ENCODE peak calls at places on chromosomes 7 and 10, in six cellular contexts. L is HCT116, S is HepG2, K is H1, Q is K562, J is GM12878. Z is an unnamed sample.
A peak's percentile ranks its signal among the peaks of the same experiment; 100 is the strongest.

GRCh38 chr10:75272896-75273295 is 37.1 kb upstream of the COMTD1 start:
- DNase-seq in L (no peak), S (peak; percentile 12), K (no peak), Q (no peak), J (no peak), Z (no peak)

GRCh38 chr10:118590334-118590733 is 5.1 kb downstream of the PRLHR start:
- DNase-seq in L (no peak), S (no peak), K (no peak), Q (no peak), J (no peak), Z (no peak)

GRCh38 chr10:86079088-86079487 is 287.5 kb downstream of the GRID1 start:
- DNase-seq in L (peak; percentile 66), S (no peak), K (peak; percentile 48), Q (peak; percentile 90), J (no peak), Z (peak; percentile 64)

GRCh38 chr10:47164126-47164799 is 135.7 kb upstream of the GDF10 start:
- DNase-seq in L (no peak), S (no peak), K (no peak), Q (no peak), J (no peak), Z (no peak)

GRCh38 chr7:75688200-75689136 is 50.3 kb downstream of the HIP1 start:
- DNase-seq in L (no peak), S (peak; percentile 87), K (no peak), Q (no peak), J (no peak), Z (no peak)

GRCh38 chr7:99000904-99001442 is 122.6 kb downstream of the TRRAP start:
- DNase-seq in L (no peak), S (no peak), K (no peak), Q (no peak), J (no peak), Z (no peak)

GRCh38 chr10:112475565-112476233 is 28.7 kb downstream of the VTI1A start:
- DNase-seq in L (no peak), S (no peak), K (no peak), Q (no peak), J (no peak), Z (no peak)

GRCh38 chr7:128863433-128863989 is 855 bp downstream of the ATP6V1F start:
- DNase-seq in L (peak; percentile 56), S (peak; percentile 65), K (peak; percentile 65), Q (peak; percentile 82), J (no peak), Z (peak; percentile 60)

GRCh38 chr10:85778074-85778473 is 588.5 kb downstream of the GRID1 start:
- DNase-seq in L (no peak), S (no peak), K (no peak), Q (no peak), J (no peak), Z (no peak)

GRCh38 chr7:44244282-44244681 is 43.5 kb downstream of the YKT6 start:
- DNase-seq in L (no peak), S (no peak), K (peak; percentile 66), Q (peak; percentile 73), J (no peak), Z (no peak)

GRCh38 chr7:156071612-156072011 is 259.3 kb upstream of the SHH start:
- DNase-seq in L (no peak), S (no peak), K (no peak), Q (no peak), J (no peak), Z (no peak)

GRCh38 chr10:71850021-71850744 is 868 bp downstream of the PSAP start:
- DNase-seq in L (no peak), S (no peak), K (no peak), Q (no peak), J (no peak), Z (no peak)

GRCh38 chr10:128095753-128096469 is 30.3 kb downstream of the MKI67 start:
- DNase-seq in L (no peak), S (no peak), K (no peak), Q (no peak), J (no peak), Z (no peak)

GRCh38 chr10:65556006-65556405 is 1369.8 kb upstream of the LRRTM3 start:
- DNase-seq in L (no peak), S (no peak), K (no peak), Q (no peak), J (no peak), Z (no peak)

GRCh38 chr7:7720193-7720592 is 1.8 kb upstream of the RPA3 start:
- DNase-seq in L (no peak), S (no peak), K (no peak), Q (no peak), J (no peak), Z (no peak)

GRCh38 chr7:108824840-108825540 is 255.3 kb downstream of the DNAJB9 start:
- DNase-seq in L (peak; percentile 26), S (no peak), K (no peak), Q (no peak), J (no peak), Z (peak; percentile 16)

GRCh38 chr7:46772740-46773139 is 809.2 kb downstream of the TNS3 start:
- DNase-seq in L (no peak), S (no peak), K (no peak), Q (no peak), J (no peak), Z (no peak)

GRCh38 chr7:158820656-158821055 is 8.7 kb downstream of the ESYT2 start:
- DNase-seq in L (no peak), S (no peak), K (peak; percentile 6), Q (no peak), J (no peak), Z (no peak)

GRCh38 chr10:98536551-98536950 is 89.8 kb upstream of the HPS1 start:
- DNase-seq in L (no peak), S (peak; percentile 7), K (no peak), Q (no peak), J (no peak), Z (no peak)

DNA sequence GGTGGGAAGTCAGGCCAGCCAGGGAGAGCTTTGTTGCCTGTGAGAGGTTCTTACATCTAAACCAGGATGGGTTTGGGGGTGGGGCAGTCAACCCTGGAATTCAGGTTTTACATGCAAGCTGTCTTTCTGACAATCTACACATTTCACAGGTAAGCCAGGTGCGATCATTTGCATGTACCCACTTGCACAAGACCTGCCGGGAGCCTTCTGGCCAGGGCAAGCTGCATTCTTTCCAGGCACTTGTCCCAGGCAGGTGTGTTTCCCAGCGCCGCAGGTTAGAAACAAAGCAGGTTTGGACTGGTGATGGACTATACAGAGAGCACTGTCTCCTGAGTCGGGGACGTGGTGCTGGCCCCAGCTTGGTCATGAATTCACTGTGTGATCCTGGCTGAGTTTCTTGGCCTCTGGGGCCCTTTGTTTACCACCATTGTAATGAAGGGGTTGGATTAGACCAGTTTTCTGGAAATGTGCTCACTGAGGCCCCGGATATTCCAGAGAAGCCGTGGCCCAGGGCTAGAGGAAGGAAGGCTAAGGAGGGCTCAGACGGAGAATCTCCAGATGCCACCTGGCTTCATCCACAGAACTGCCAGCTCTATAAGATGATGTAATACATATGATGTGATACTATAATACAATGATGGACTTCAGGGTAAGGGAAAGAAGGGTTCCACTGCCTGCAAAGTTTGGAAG is 205.2 kb upstream of the SVIL start:
- DNase-seq in L (no peak), S (no peak), K (no peak), Q (no peak), J (no peak), Z (no peak)
- TF ChIP-seq ZNF274 in L (no peak), S (no peak), K (no peak), Q (no peak), J (no peak), Z (no peak)

DNA sequence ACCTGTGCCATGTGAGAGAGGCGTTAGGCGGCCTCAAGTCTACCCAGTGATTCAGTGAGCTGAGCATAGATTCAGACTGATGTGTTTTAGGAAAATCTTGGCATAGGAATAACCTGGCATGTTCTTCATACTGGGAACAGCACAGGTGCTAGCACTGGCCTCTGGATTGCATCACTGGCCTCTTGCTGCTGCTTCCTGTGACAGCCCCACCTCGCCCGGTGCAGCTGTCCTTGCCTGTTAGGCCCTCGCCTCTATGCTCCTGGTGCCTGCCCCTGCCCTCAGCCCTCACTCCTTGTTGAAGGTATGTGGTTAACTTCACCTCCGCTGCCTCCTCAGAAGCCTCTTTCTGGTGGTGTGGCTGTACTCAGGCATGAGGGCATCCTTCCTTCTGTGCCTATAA is 46.2 kb downstream of the BLNK start:
- DNase-seq in L (no peak), S (no peak), K (no peak), Q (no peak), J (no peak), Z (no peak)
- TF ChIP-seq ZNF274 in L (no peak), S (no peak), K (no peak), Q (no peak), J (no peak), Z (no peak)

GRCh38 chr7:69920802-69921201 is 322.5 kb downstream of the AUTS2 start:
- DNase-seq in L (no peak), S (no peak), K (no peak), Q (no peak), J (no peak), Z (no peak)
- TF ChIP-seq ZNF274 in L (no peak), S (no peak), K (no peak), Q (no peak), J (no peak), Z (no peak)

GRCh38 chr10:84244651-84245270 is at the start of gene RGR:
- DNase-seq in L (no peak), S (peak; percentile 75), K (no peak), Q (no peak), J (no peak), Z (no peak)
- TF ChIP-seq ZNF274 in L (no peak), S (no peak), K (no peak), Q (no peak), J (no peak), Z (no peak)

GRCh38 chr7:37281368-37282092 is 167.1 kb downstream of the ELMO1 start:
- DNase-seq in L (no peak), S (no peak), K (no peak), Q (no peak), J (no peak), Z (no peak)
- TF ChIP-seq ZNF274 in L (no peak), S (no peak), K (no peak), Q (no peak), J (no peak), Z (no peak)

DNA sequence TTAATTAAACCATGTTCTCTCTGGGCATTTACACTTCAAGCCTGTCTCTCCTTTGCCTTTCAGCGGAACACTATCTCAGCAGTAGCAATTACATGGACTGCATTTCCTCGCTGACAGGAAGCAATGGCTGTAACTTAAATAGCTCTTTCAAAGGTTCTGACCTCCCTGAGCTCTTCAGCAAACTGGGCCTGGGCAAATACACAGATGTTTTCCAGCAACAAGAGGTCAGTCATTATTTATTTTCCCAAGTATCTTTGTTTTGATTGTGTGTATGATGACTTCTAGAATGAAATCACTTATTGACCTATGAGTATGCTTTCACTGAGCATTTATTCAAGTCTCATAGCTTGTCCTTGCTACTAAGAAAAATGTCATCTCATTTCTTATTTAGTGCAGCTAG is 304.8 kb downstream of the BICC1 start:
- DNase-seq in L (no peak), S (peak; percentile 85), K (no peak), Q (no peak), J (no peak), Z (no peak)
- TF ChIP-seq ZNF274 in L (no peak), S (no peak), K (no peak), Q (no peak), J (no peak), Z (no peak)

DNA sequence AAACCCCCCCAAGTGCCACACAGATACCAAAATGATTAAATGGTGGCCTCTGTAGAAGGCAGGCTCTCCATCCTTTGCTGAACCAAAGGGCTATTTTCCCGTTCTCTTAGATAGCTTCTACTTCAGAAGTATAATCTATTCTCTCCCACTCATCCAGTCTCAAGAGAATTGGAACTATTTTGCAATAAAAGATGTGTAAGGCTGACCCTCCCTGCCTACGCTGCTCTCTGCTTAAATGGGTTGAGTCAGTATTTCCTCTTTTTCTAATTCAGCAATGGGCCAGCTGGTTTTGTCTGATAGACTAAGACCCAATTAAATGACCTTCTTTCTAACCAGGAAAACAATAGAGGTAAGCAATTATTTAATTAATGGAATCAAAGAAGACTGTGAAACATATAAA is 171.5 kb downstream of the ZNF365 start:
- DNase-seq in L (no peak), S (no peak), K (no peak), Q (no peak), J (no peak), Z (no peak)
- TF ChIP-seq ZNF274 in L (no peak), S (no peak), K (no peak), Q (no peak), J (no peak), Z (no peak)

Z was measured in NT2/D1.